ENCODE peak calls at places on chromosomes 2 and 18, in nine cellular contexts. F, C, Z, U, D, R, P, W and N are unnamed samples.
A peak's percentile ranks its signal among the peaks of the same experiment; 100 is the strongest.

GRCh38 chr18:73947180-73947989 is 200.2 kb downstream of the FBXO15 start:
- DNase-seq in F (no peak), C (no peak), Z (no peak), U (no peak), D (peak; percentile 34), R (no peak), P (no peak), W (no peak), N (no peak)

GRCh38 chr18:30920757-30921156 is 121.8 kb downstream of the DSC3 start:
- DNase-seq in F (no peak), C (no peak), Z (no peak), U (no peak), D (no peak), R (no peak), P (no peak), W (no peak), N (no peak)

GRCh38 chr2:102726128-102727087 is 35.4 kb upstream of the TMEM182 start:
- DNase-seq in F (no peak), C (no peak), Z (no peak), U (no peak), D (peak; percentile 5), R (no peak), P (no peak), W (no peak), N (no peak)

GRCh38 chr2:236177967-236178909 is 10.1 kb upstream of the GBX2 start:
- DNase-seq in F (peak; percentile 62), C (peak; percentile 62), Z (no peak), U (peak; percentile 37), D (peak; percentile 53), R (peak; percentile 66), P (peak; percentile 90), W (no peak), N (peak; percentile 79)

GRCh38 chr2:182229288-182229687 is 197.5 kb downstream of the PDE1A start:
- DNase-seq in F (no peak), C (peak; percentile 22), Z (no peak), U (peak; percentile 34), D (no peak), R (peak; percentile 2), P (no peak), W (no peak), N (no peak)

GRCh38 chr2:96329416-96329815 is 4.3 kb downstream of the ITPRIPL1 start:
- DNase-seq in F (no peak), C (peak; percentile 95), Z (peak; percentile 85), U (peak; percentile 81), D (peak; percentile 22), R (no peak), P (no peak), W (no peak), N (no peak)

GRCh38 chr2:160407393-160408204 is 86.0 kb downstream of the RBMS1 start:
- DNase-seq in F (peak; percentile 71), C (peak; percentile 75), Z (no peak), U (peak; percentile 74), D (peak; percentile 55), R (peak; percentile 60), P (peak; percentile 66), W (peak; percentile 80), N (peak; percentile 50)

GRCh38 chr2:101509498-101510274 is 34.8 kb upstream of the RFX8 start:
- DNase-seq in F (no peak), C (peak; percentile 44), Z (no peak), U (peak; percentile 57), D (no peak), R (no peak), P (no peak), W (no peak), N (no peak)

GRCh38 chr2:240745456-240745855 is 53.8 kb downstream of the AQP12A start:
- DNase-seq in F (no peak), C (no peak), Z (no peak), U (no peak), D (no peak), R (no peak), P (no peak), W (no peak), N (no peak)

GRCh38 chr2:180246281-180246680 is 239.2 kb upstream of the CWC22 start:
- DNase-seq in F (no peak), C (no peak), Z (no peak), U (no peak), D (no peak), R (no peak), P (no peak), W (no peak), N (no peak)

GRCh38 chr2:234289789-234290188 is 207.1 kb downstream of the ARL4C start:
- DNase-seq in F (no peak), C (peak; percentile 68), Z (peak; percentile 63), U (peak; percentile 92), D (peak; percentile 89), R (peak; percentile 60), P (no peak), W (no peak), N (no peak)

GRCh38 chr2:8680931-8681760 is 710 bp upstream of the ID2 start:
- DNase-seq in F (peak; percentile 52), C (peak; percentile 92), Z (no peak), U (peak; percentile 92), D (peak; percentile 82), R (peak; percentile 55), P (peak; percentile 64), W (peak; percentile 89), N (no peak)

GRCh38 chr2:222813177-222813843 is 47.5 kb upstream of the ACSL3 start:
- DNase-seq in F (no peak), C (no peak), Z (peak; percentile 89), U (no peak), D (no peak), R (peak; percentile 88), P (no peak), W (no peak), N (peak; percentile 60)

GRCh38 chr2:131153529-131153928 is 48.4 kb downstream of the PLEKHB2 start:
- DNase-seq in F (no peak), C (no peak), Z (no peak), U (no peak), D (no peak), R (no peak), P (no peak), W (no peak), N (no peak)

GRCh38 chr2:27765621-27766286 is 5.8 kb upstream of the MRPL33 start:
- DNase-seq in F (peak; percentile 55), C (peak; percentile 56), Z (peak; percentile 97), U (no peak), D (no peak), R (no peak), P (peak; percentile 89), W (peak; percentile 86), N (peak; percentile 55)

GRCh38 chr2:196268538-196269338 is 97.4 kb upstream of the STK17B start:
- DNase-seq in F (no peak), C (no peak), Z (peak; percentile 79), U (no peak), D (no peak), R (no peak), P (peak; percentile 43), W (no peak), N (no peak)

GRCh38 chr2:54081574-54081973 is 33.8 kb upstream of the ACYP2 start:
- DNase-seq in F (no peak), C (peak; percentile 8), Z (no peak), U (no peak), D (no peak), R (peak; percentile 58), P (no peak), W (no peak), N (peak; percentile 67)

GRCh38 chr2:42045956-42046748 is 1.7 kb upstream of the PKDCC start:
- DNase-seq in F (no peak), C (no peak), Z (no peak), U (no peak), D (no peak), R (no peak), P (no peak), W (no peak), N (no peak)

DNA sequence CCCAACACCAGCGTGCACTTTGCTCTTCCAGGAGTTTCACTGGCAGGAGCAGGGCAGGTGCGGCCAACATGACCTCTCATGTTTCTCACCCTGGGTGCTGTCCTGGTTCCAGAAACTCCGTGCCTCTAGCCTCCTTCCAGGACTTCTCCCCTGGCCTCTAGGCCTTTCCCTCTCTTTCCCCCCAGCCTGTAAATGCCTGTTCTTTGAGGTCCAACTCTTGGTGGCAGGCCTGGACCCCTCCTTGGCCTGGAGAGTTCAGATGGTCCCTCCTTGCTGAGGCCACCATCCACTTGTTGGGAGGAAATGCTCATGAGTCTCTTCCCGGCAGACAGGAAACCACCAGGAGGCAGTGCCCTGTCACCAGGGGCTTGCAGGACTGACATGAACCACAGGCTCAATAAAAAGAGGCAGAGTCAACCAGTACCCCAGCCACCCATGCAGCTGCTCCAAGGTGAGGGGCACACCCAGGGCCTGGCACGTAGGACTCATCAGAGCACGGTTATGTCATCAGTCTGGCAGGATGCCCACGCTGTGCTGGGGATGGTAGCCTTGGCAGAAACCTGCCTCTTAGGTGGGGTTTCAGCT is 1.5 kb downstream of the MALL start:
- DNase-seq in F (no peak), C (no peak), Z (peak; percentile 83), U (no peak), D (peak; percentile 29), R (peak; percentile 61), P (peak; percentile 77), W (peak; percentile 81), N (no peak)
- TF ChIP-seq CTCF in F (no peak), C (peak; percentile 18), Z (peak; percentile 51), U (peak; percentile 33), D (peak; percentile 41), R (no peak), P (peak; percentile 40), W (no peak), N (no peak)

GRCh38 chr18:63320041-63320689 is 596 bp upstream of the BCL2 start:
- DNase-seq in F (peak; percentile 89), C (peak; percentile 85), Z (peak; percentile 71), U (peak; percentile 81), D (peak; percentile 77), R (peak; percentile 51), P (peak; percentile 65), W (peak; percentile 85), N (peak; percentile 90)
- TF ChIP-seq CTCF in F (no peak), C (no peak), Z (no peak), U (peak; percentile 4), D (peak; percentile 1), R (peak; percentile 79), P (no peak), W (no peak), N (peak; percentile 24)

DNA sequence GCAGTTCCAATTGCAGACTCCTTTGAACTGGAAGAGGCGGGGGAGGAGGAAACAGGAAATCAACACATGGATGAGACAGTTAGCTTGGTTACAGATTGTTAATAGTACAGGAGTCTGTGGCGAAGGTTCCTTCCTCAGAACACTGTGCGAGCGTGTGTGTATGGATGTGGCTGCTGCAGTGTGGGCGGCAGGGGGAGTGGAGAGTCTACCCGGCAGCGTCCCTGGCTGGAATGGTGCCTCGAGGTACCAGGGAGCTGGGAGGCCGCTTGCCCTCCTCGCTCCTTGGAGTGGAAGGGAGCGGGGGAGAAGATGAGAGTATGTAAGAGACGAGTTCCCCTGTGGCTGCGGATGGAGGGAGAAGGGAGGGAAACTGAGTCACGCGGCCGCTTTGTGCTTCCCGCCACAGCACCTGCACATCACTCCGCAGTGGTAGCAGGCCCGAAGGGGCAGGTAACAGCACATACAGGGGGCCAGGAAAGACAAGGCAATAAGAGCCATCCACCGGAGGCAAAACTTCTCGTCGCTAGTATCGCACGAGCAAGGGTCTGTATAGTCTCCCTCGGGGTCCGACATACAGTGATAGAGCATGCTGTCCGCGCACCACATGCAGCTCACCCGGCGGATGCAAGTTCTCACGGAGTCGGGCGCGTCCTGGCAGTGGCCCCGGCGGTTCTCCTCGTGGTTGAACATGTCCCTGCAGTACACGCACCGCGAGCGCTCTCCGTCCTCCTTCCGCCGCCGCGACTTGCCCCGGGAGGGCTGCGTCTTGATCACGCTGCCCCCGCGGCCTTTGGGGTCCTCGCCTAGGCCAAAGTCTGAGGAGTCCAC is 85.7 kb downstream of the ACTR2 start:
- DNase-seq in F (no peak), C (peak; percentile 21), Z (no peak), U (no peak), D (no peak), R (no peak), P (no peak), W (no peak), N (no peak)
- TF ChIP-seq CTCF in F (peak; percentile 26), C (no peak), Z (no peak), U (no peak), D (no peak), R (no peak), P (no peak), W (peak; percentile 32), N (no peak)

GRCh38 chr2:62775367-62775668 is 69.8 kb downstream of the EHBP1 start:
- DNase-seq in F (no peak), C (no peak), Z (no peak), U (no peak), D (no peak), R (no peak), P (no peak), W (no peak), N (no peak)
- TF ChIP-seq CTCF in F (no peak), C (no peak), Z (peak; percentile 26), U (no peak), D (no peak), R (peak; percentile 60), P (peak; percentile 5), W (no peak), N (no peak)